ENCODE peak calls at places on chromosomes 13 and 19, in four cellular contexts. H is astrocyte of the cerebellum, V is breast epithelium, T is AG09319. Y is an unnamed sample.
A peak's percentile ranks its signal among the peaks of the same experiment; 100 is the strongest.

GRCh38 chr13:101417043-101417406 is 717 bp upstream of the NALCN start:
- DNase-seq in T (no peak), V (no peak), H (peak; percentile 18), Y (no peak)

GRCh38 chr19:18775586-18776287 is 15.4 kb downstream of the COMP start:
- DNase-seq in V (no peak), H (no peak), T (no peak), Y (no peak)

GRCh38 chr13:35953537-35954206 is 177.5 kb downstream of the DCLK1 start:
- DNase-seq in T (peak; percentile 97), H (peak; percentile 95), V (peak; percentile 57), Y (peak; percentile 43)

GRCh38 chr13:60756306-60756705 is 359.3 kb downstream of the TDRD3 start:
- DNase-seq in V (no peak), H (no peak), T (no peak), Y (no peak)

GRCh38 chr13:104143760-104144406 is 1077.7 kb upstream of the SLC10A2 start:
- DNase-seq in H (no peak), V (no peak), T (no peak), Y (no peak)

GRCh38 chr19:33638167-33639033 is 16.6 kb downstream of the CHST8 start:
- DNase-seq in V (no peak), T (no peak), H (no peak), Y (no peak)

GRCh38 chr19:4676955-4677731 is 7.0 kb upstream of the MYDGF start:
- DNase-seq in V (no peak), T (no peak), H (no peak), Y (no peak)

GRCh38 chr13:50069255-50069654 is 54.0 kb downstream of the KCNRG start:
- DNase-seq in H (no peak), T (no peak), V (no peak), Y (no peak)

GRCh38 chr13:45194081-45194939 is 6.5 kb downstream of the KCTD4 start:
- DNase-seq in H (no peak), V (peak; percentile 40), T (peak; percentile 31), Y (no peak)

GRCh38 chr13:57627663-57628062 is 3.9 kb upstream of the PCDH17 start:
- DNase-seq in T (no peak), H (no peak), V (no peak), Y (no peak)

GRCh38 chr19:20664917-20665781 is 3.8 kb upstream of the ZNF626 start:
- DNase-seq in T (no peak), H (no peak), V (no peak), Y (peak; percentile 22)

GRCh38 chr13:42494157-42494556 is 79.8 kb upstream of the TNFSF11 start:
- DNase-seq in T (no peak), H (no peak), V (no peak), Y (no peak)

GRCh38 chr19:30677702-30678101 is 305.5 kb downstream of the ZNF536 start:
- DNase-seq in H (no peak), V (no peak), T (no peak), Y (no peak)

GRCh38 chr19:48170817-48171347 is 402 bp downstream of the ZSWIM9 start:
- DNase-seq in T (no peak), H (no peak), V (no peak), Y (peak; percentile 13)

GRCh38 chr13:109355875-109356428 is 430.4 kb downstream of the IRS2 start:
- DNase-seq in H (no peak), V (no peak), T (no peak), Y (no peak)

GRCh38 chr19:45779231-45780145 is 2.8 kb downstream of the DMPK start:
- DNase-seq in H (no peak), V (peak; percentile 91), T (no peak), Y (peak; percentile 70)

GRCh38 chr13:69418319-69418718 is 689.3 kb upstream of the ATXN8OS start:
- DNase-seq in V (no peak), H (no peak), T (no peak), Y (no peak)

GRCh38 chr13:58907347-58907746 is 1256.4 kb downstream of the DIAPH3 start:
- DNase-seq in T (no peak), V (no peak), H (no peak), Y (no peak)

GRCh38 chr13:113791761-113792160 is 32.7 kb downstream of the TMEM255B start:
- DNase-seq in T (no peak), H (no peak), V (no peak), Y (no peak)

GRCh38 chr13:99959127-99959529 is 12.4 kb downstream of the ZIC5 start:
- DNase-seq in T (no peak), V (no peak), H (no peak), Y (no peak)

GRCh38 chr13:89515948-89516347 is 1831.5 kb upstream of the MIR17HG start:
- DNase-seq in T (no peak), H (no peak), V (no peak), Y (no peak)

GRCh38 chr13:113176292-113176691 is 17.8 kb downstream of the PROZ start:
- DNase-seq in V (no peak), T (no peak), H (no peak), Y (no peak)

GRCh38 chr19:3573162-3573857 is 566 bp downstream of the HMG20B start:
- DNase-seq in T (no peak), V (no peak), H (no peak), Y (no peak)

GRCh38 chr13:34357435-34358232 is 539.7 kb downstream of the RFC3 start:
- DNase-seq in V (no peak), H (no peak), T (no peak), Y (no peak)

GRCh38 chr19:55638864-55639359 is 1.9 kb upstream of the ZNF580 start:
- DNase-seq in T (no peak), H (no peak), V (no peak), Y (no peak)

GRCh38 chr13:83879431-83880171 is 2.7 kb downstream of the SLITRK1 start:
- DNase-seq in V (no peak), T (no peak), H (no peak), Y (no peak)

GRCh38 chr13:109220631-109221030 is 565.8 kb downstream of the IRS2 start:
- DNase-seq in T (no peak), H (no peak), V (no peak), Y (no peak)

GRCh38 chr19:18608102-18608804 is 1.7 kb upstream of the CRLF1 start:
- DNase-seq in V (no peak), T (no peak), H (no peak), Y (no peak)

GRCh38 chr13:31172001-31172400 is 10.3 kb upstream of the HSPH1 start:
- DNase-seq in H (no peak), T (no peak), V (no peak), Y (no peak)

GRCh38 chr19:17243854-17244617 is 1.7 kb downstream of the NR2F6 start:
- DNase-seq in V (no peak), T (no peak), H (no peak), Y (peak; percentile 60)

GRCh38 chr13:112645327-112645914 is 44.4 kb upstream of the ATP11A start:
- DNase-seq in H (no peak), V (no peak), T (no peak), Y (no peak)

GRCh38 chr19:39270091-39270871 is 2.1 kb downstream of the IFNL2 start:
- DNase-seq in T (no peak), V (no peak), H (no peak), Y (no peak)

GRCh38 chr19:49916839-49917733 is 11.9 kb upstream of the ATF5 start:
- DNase-seq in V (no peak), T (no peak), H (no peak), Y (no peak)
- TF ChIP-seq CTCF in V (no peak), T (no peak), H (peak; percentile 19), Y (peak; percentile 40)

DNA sequence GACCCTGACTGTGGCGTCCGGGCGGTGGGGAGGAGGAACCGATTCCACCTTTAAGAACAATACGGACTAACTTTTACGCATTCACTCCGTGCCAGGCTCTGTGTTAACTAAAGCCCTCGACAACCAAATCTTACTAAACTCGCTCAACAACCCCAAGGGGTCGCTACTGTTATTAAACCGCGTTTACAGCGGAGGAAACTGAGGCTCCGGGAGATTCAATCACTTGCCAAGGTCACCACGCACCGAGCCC is 1.2 kb downstream of the SAMD1 start:
- DNase-seq in H (no peak), V (no peak), T (no peak), Y (no peak)
- TF ChIP-seq CTCF in H (peak; percentile 33), V (no peak), T (peak; percentile 2), Y (peak; percentile 31)

GRCh38 chr13:91652389-91652788 is 254.0 kb downstream of the GPC5 start:
- DNase-seq in V (no peak), T (no peak), H (no peak), Y (no peak)

GRCh38 chr13:91643394-91643793 is 245.0 kb downstream of the GPC5 start:
- DNase-seq in T (no peak), V (no peak), H (no peak), Y (no peak)

GRCh38 chr13:91647361-91647970 is 249.0 kb downstream of the GPC5 start:
- DNase-seq in V (no peak), T (no peak), H (peak; percentile 66), Y (peak; percentile 10)
- TF ChIP-seq CTCF in V (no peak), T (no peak), H (peak; percentile 64), Y (peak; percentile 58)

GRCh38 chr13:66994097-66994496 is 236.0 kb downstream of the PCDH9 start:
- DNase-seq in H (peak; percentile 42), T (no peak), V (peak; percentile 64), Y (peak; percentile 49)
- TF ChIP-seq CTCF in H (peak; percentile 86), T (peak; percentile 35), V (peak; percentile 43), Y (peak; percentile 75)

GRCh38 chr13:78586706-78587105 is 16.6 kb downstream of the POU4F1 start:
- DNase-seq in T (no peak), V (no peak), H (no peak), Y (no peak)
- TF ChIP-seq CTCF in T (no peak), V (no peak), H (peak; percentile 26), Y (peak; percentile 42)

GRCh38 chr13:26726684-26727083 is 33.9 kb downstream of the GPR12 start:
- DNase-seq in T (no peak), H (no peak), V (no peak), Y (no peak)
- TF ChIP-seq CTCF in T (no peak), H (no peak), V (no peak), Y (no peak)

Y was measured in progenitor cell of endocrine pancreas.